ENCODE peak calls at places on chromosomes 16 and 17, in six cellular contexts. G is sigmoid colon, L is stomach, N is IMR-90, V is HCT116, H is suprapubic skin. J is an unnamed sample.

GRCh38 chr16:88393034-88393433 is 10.3 kb downstream of the ZNF469 start:
- DNase-seq in G (peak), L (peak), N (no peak), V (no peak), H (no peak), J (no peak)

GRCh38 chr17:30341703-30342102 is 7.8 kb upstream of the TMIGD1 start:
- DNase-seq in G (no peak), L (no peak), N (no peak), V (no peak), H (no peak), J (no peak)

GRCh38 chr17:71460943-71461342 is 659.9 kb upstream of the SOX9 start:
- DNase-seq in G (no peak), L (peak), N (peak), V (peak), H (no peak), J (peak)

GRCh38 chr16:86676216-86676800 is 98.0 kb downstream of the FOXL1 start:
- DNase-seq in G (no peak), L (no peak), N (peak), V (peak), H (no peak), J (no peak)

GRCh38 chr17:77253611-77254051 is 112.9 kb downstream of the SEC14L1 start:
- DNase-seq in G (no peak), L (no peak), N (peak), V (no peak), H (no peak), J (no peak)

GRCh38 chr16:46844771-46845170 is 13.8 kb upstream of the C16orf87 start:
- DNase-seq in G (no peak), L (no peak), N (peak), V (no peak), H (no peak), J (no peak)

GRCh38 chr16:56708821-56709685 is 20.9 kb upstream of the NUP93 start:
- DNase-seq in G (no peak), L (no peak), N (no peak), V (no peak), H (no peak), J (no peak)

GRCh38 chr16:23905027-23905426 is 69.2 kb downstream of the PRKCB start:
- DNase-seq in G (peak), L (no peak), N (peak), V (no peak), H (no peak), J (no peak)

GRCh38 chr17:65102788-65103187 is 34.4 kb upstream of the RGS9 start:
- DNase-seq in G (peak), L (no peak), N (no peak), V (no peak), H (no peak), J (no peak)

GRCh38 chr16:27446721-27447120 is 44.7 kb downstream of the IL21R start:
- DNase-seq in G (no peak), L (no peak), N (no peak), V (no peak), H (no peak), J (peak)

GRCh38 chr16:75225092-75225491 is 6.3 kb downstream of the CTRB1 start:
- DNase-seq in G (no peak), L (no peak), N (peak), V (no peak), H (no peak), J (no peak)

GRCh38 chr17:64459284-64459747 is 10.4 kb downstream of the MILR1 start:
- DNase-seq in G (no peak), L (peak), N (peak), V (peak), H (no peak), J (no peak)

GRCh38 chr16:86391987-86392386 is 118.3 kb upstream of the FOXF1 start:
- DNase-seq in G (no peak), L (no peak), N (peak), V (no peak), H (no peak), J (no peak)

GRCh38 chr16:70267516-70267915 is 15.8 kb upstream of the EXOSC6 start:
- DNase-seq in G (peak), L (peak), N (peak), V (peak), H (peak), J (peak)

GRCh38 chr17:13931752-13932477 is 137.4 kb upstream of the COX10 start:
- DNase-seq in G (peak), L (peak), N (peak), V (no peak), H (peak), J (peak)

GRCh38 chr17:30443721-30444120 is 33.5 kb upstream of the GOSR1 start:
- DNase-seq in G (no peak), L (no peak), N (no peak), V (no peak), H (no peak), J (no peak)

GRCh38 chr16:79158337-79158736 is 442.2 kb downstream of the MAF start:
- DNase-seq in G (no peak), L (no peak), N (no peak), V (no peak), H (no peak), J (no peak)

GRCh38 chr16:10564591-10564990 is 15.8 kb downstream of the EMP2 start:
- DNase-seq in G (no peak), L (no peak), N (no peak), V (no peak), H (no peak), J (no peak)

GRCh38 chr17:61426482-61427304 is 25.5 kb upstream of the TBX4 start:
- DNase-seq in G (no peak), L (no peak), N (peak), V (peak), H (no peak), J (no peak)

GRCh38 chr16:1152651-1153259 is at the start of gene CACNA1H:
- DNase-seq in G (no peak), L (no peak), N (no peak), V (no peak), H (no peak), J (peak)

GRCh38 chr16:85793662-85794298 is 5.6 kb downstream of the EMC8 start:
- DNase-seq in G (no peak), L (no peak), N (no peak), V (no peak), H (no peak), J (no peak)

GRCh38 chr17:66459811-66460270 is 157.4 kb downstream of the PRKCA start:
- DNase-seq in G (peak), L (peak), N (peak), V (peak), H (no peak), J (no peak)

GRCh38 chr16:24701521-24701951 is 27.9 kb upstream of the TNRC6A start:
- DNase-seq in G (no peak), L (no peak), N (peak), V (no peak), H (no peak), J (no peak)

GRCh38 chr17:1894753-1895339 is 65.0 kb downstream of the RPA1 start:
- DNase-seq in G (no peak), L (no peak), N (no peak), V (no peak), H (no peak), J (no peak)

GRCh38 chr17:47831934-47832327 is 461 bp downstream of the LRRC46 start:
- DNase-seq in G (no peak), L (no peak), N (no peak), V (no peak), H (no peak), J (no peak)

GRCh38 chr16:81575307-81575706 is 130.7 kb downstream of the CMIP start:
- DNase-seq in G (no peak), L (no peak), N (no peak), V (no peak), H (no peak), J (no peak)

GRCh38 chr17:62732125-62732524 is 76.0 kb downstream of the MARCHF10 start:
- DNase-seq in G (no peak), L (no peak), N (no peak), V (no peak), H (no peak), J (peak)

GRCh38 chr17:62723842-62724241 is 84.3 kb downstream of the MARCHF10 start:
- DNase-seq in G (no peak), L (no peak), N (peak), V (no peak), H (no peak), J (no peak)

GRCh38 chr17:62724398-62725146 is 83.5 kb downstream of the MARCHF10 start:
- DNase-seq in G (peak), L (no peak), N (peak), V (no peak), H (no peak), J (peak)

GRCh38 chr17:62725791-62726249 is 82.3 kb downstream of the MARCHF10 start:
- DNase-seq in G (no peak), L (no peak), N (peak), V (no peak), H (no peak), J (no peak)

DNA sequence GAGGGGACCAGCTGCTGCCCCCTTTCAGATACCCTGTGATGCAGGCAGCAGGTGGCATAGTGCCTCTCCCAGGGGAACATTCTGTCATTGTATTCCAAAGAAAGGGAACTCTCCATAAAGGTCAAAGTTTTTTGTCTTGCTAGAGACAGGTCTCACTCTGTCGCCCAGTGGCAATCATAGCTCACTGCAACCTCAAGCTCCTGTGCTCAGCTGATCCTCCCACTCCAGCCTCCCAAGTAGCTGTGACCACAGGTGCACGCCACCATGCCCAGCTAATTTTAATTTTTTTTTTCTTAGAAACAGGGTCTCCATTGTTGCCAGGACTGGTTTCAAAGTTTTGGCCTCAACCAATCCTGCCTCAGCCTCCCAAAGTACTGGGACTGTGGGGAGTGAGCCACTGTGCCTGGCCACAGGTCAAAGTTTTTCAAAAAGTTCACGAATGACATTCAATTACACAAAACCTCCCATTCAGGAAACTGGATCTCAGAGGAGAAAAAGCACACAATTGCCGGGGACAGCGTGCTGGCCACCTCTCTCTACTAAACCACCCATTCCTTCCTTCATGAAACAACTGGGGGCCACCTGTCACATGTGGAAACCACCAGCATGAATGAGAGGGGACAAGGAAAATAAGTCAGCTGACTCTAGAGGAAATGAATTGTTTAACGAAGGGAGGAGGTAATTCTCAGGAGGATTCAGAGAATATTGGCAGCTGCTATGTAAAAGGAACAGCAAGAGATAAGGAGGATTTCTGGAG is 80.0 kb downstream of the MARCHF10 start:
- DNase-seq in G (peak), L (no peak), N (no peak), V (no peak), H (no peak), J (no peak)
- TF ChIP-seq CTCF in G (no peak), L (no peak), N (no peak), V (peak), H (no peak), J (no peak)

GRCh38 chr16:29811170-29811895 is 660 bp upstream of the PRRT2 start:
- DNase-seq in G (peak), L (peak), N (peak), V (peak), H (peak), J (peak)
- TF ChIP-seq POLR2A in G (no peak), L (no peak), N (no peak), V (peak), H (no peak), J (peak)

GRCh38 chr17:57892820-57893595 is 43.2 kb upstream of the MRPS23 start:
- DNase-seq in G (peak), L (peak), N (peak), V (peak), H (peak), J (peak)
- TF ChIP-seq CTCF in G (peak), L (no peak), N (no peak), V (no peak), H (no peak), J (no peak)

GRCh38 chr17:50161023-50161910 is 4.5 kb upstream of the SGCA start:
- DNase-seq in G (peak), L (peak), N (peak), V (peak), H (peak), J (peak)
- TF ChIP-seq POLR2A in G (peak), L (no peak), N (peak), V (peak), H (no peak), J (peak)

GRCh38 chr17:29148790-29149430 is 31.3 kb downstream of the MYO18A start:
- DNase-seq in G (peak), L (peak), N (peak), V (peak), H (peak), J (peak)
- TF ChIP-seq CTCF in G (peak), L (peak), N (peak), V (peak), H (peak), J (peak)

DNA sequence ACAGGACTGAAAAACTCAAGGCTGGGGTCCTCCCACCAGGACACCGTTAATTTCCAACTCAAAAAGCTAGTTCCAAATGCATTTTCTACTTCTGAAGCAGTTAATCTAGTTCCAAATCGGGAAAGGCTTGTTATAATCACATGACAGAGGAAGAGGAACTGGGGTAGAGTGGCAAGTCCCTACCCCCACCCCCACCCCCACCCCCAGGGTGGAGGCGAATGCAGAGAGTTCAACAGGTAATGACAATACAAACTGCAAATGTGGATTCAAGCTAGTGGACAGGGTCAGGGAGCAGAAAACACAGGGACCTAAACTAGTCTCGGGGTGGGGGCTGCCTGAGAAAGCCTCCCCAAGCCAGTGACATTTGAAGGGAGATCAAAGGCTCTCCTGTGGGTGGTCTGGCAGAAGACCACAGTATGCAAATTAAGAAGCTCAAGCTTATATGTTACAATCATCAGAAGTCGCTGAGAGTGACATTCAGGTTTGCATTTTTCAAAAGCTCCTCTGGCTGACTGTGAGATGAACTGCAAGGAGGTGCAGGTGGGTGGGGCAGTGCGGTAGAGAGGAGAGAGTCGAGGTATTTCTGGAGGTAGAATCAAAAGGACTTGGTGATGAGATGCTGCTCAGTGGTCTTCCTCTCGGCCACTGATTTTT is 56.4 kb upstream of the SLC25A19 start:
- DNase-seq in G (no peak), L (no peak), N (no peak), V (no peak), H (no peak), J (peak)
- TF ChIP-seq POLR2A in G (no peak), L (no peak), N (no peak), V (no peak), H (no peak), J (no peak)

GRCh38 chr17:57597531-57598453 is 147.3 kb downstream of the CCDC182 start:
- DNase-seq in G (no peak), L (peak), N (peak), V (peak), H (no peak), J (peak)
- TF ChIP-seq CTCF in G (peak), L (no peak), N (peak), V (peak), H (peak), J (peak)

GRCh38 chr17:50381920-50382319 is 8.9 kb downstream of the EME1 start:
- DNase-seq in G (no peak), L (no peak), N (no peak), V (no peak), H (no peak), J (no peak)

GRCh38 chr17:50381260-50381815 is 8.3 kb downstream of the EME1 start:
- DNase-seq in G (no peak), L (no peak), N (no peak), V (no peak), H (no peak), J (no peak)

GRCh38 chr17:50382931-50383330 is 9.9 kb downstream of the EME1 start:
- DNase-seq in G (no peak), L (no peak), N (no peak), V (no peak), H (no peak), J (no peak)

GRCh38 chr17:50379733-50380132 is 6.7 kb downstream of the EME1 start:
- DNase-seq in G (no peak), L (no peak), N (no peak), V (no peak), H (no peak), J (no peak)

GRCh38 chr17:50380369-50381259 is 7.6 kb downstream of the EME1 start:
- DNase-seq in G (no peak), L (no peak), N (no peak), V (no peak), H (no peak), J (no peak)
- TF ChIP-seq POLR2A in G (no peak), L (no peak), N (peak), V (no peak), H (no peak), J (no peak)